ENCODE peak calls at places on chromosomes 13 and 19, in nine cellular contexts. Y, F, J, A, E, M, U, Q and S are unnamed samples.

GRCh38 chr13:107379398-107380155 is 811.6 kb upstream of the ARGLU1 start:
- DNase-seq in E (no peak), A (no peak), U (no peak), F (no peak), M (no peak), Q (no peak), Y (no peak), J (no peak), S (no peak)

GRCh38 chr19:12163841-12164240 is 945 bp downstream of the ZNF136 start:
- DNase-seq in A (no peak), J (peak), Q (no peak), Y (no peak), U (peak), M (no peak), F (peak), E (no peak), S (no peak)

GRCh38 chr13:87128006-87128405 is 543.2 kb upstream of the SLITRK5 start:
- DNase-seq in U (no peak), Q (no peak), M (no peak), F (peak), J (peak), A (no peak), E (no peak), Y (no peak), S (no peak)

GRCh38 chr13:31042084-31042483 is 109.6 kb downstream of the TEX26 start:
- DNase-seq in J (no peak), E (no peak), Q (no peak), U (no peak), Y (no peak), M (no peak), A (no peak), F (no peak), S (no peak)

GRCh38 chr19:39347332-39348227 is 5.4 kb downstream of the SAMD4B start:
- DNase-seq in M (no peak), E (no peak), Q (no peak), U (no peak), F (no peak), Y (no peak), J (no peak), A (no peak), S (no peak)

GRCh38 chr13:38086721-38087120 is 217.1 kb upstream of the TRPC4 start:
- DNase-seq in Y (no peak), F (no peak), M (no peak), U (no peak), E (peak), A (no peak), Q (no peak), J (no peak), S (no peak)

GRCh38 chr13:73520566-73521290 is 461.9 kb downstream of the KLF5 start:
- DNase-seq in E (no peak), Q (no peak), M (no peak), U (no peak), Y (no peak), F (no peak), A (no peak), J (no peak), S (no peak)

GRCh38 chr19:7697721-7698287 is 4.1 kb downstream of the FCER2 start:
- DNase-seq in F (no peak), Y (no peak), U (no peak), Q (no peak), E (no peak), J (no peak), M (no peak), A (no peak), S (no peak)

GRCh38 chr13:94550030-94550738 is 45.8 kb downstream of the TGDS start:
- DNase-seq in J (peak), Y (peak), Q (no peak), U (no peak), E (no peak), M (no peak), A (no peak), F (peak), S (no peak)

GRCh38 chr19:35013047-35013819 is 13.1 kb downstream of the GRAMD1A start:
- DNase-seq in J (peak), E (peak), Y (peak), Q (peak), A (no peak), U (peak), F (peak), M (peak), S (peak)

GRCh38 chr13:80235131-80235530 is 105.8 kb downstream of the SPRY2 start:
- DNase-seq in J (peak), F (no peak), M (no peak), Q (no peak), Y (no peak), A (no peak), U (peak), E (no peak), S (peak)

GRCh38 chr13:80214050-80214449 is 126.9 kb downstream of the SPRY2 start:
- DNase-seq in M (no peak), J (no peak), F (peak), E (no peak), Q (no peak), U (no peak), Y (no peak), A (no peak), S (no peak)

GRCh38 chr13:49996951-49997895 is at the start of gene TRIM13:
- DNase-seq in J (peak), Y (peak), U (peak), E (peak), M (peak), F (peak), A (peak), Q (peak), S (peak)

GRCh38 chr19:49746206-49746958 is 16.7 kb downstream of the TSKS start:
- DNase-seq in Q (peak), Y (peak), A (no peak), E (peak), M (peak), U (no peak), J (peak), F (peak), S (peak)

GRCh38 chr13:114134944-114135610 is 2.7 kb upstream of the RASA3 start:
- DNase-seq in J (no peak), U (no peak), Y (no peak), E (no peak), A (no peak), Q (peak), M (no peak), F (no peak), S (no peak)

GRCh38 chr13:110953416-110953815 is 38.5 kb upstream of the ANKRD10 start:
- DNase-seq in M (no peak), Y (no peak), A (no peak), J (no peak), F (no peak), U (no peak), Q (no peak), E (no peak), S (no peak)

GRCh38 chr19:39475748-39476147 is 4.9 kb upstream of the TIMM50 start:
- DNase-seq in A (no peak), E (no peak), Y (no peak), M (peak), F (no peak), Q (peak), J (no peak), U (no peak), S (no peak)

GRCh38 chr13:44601596-44601995 is 25.5 kb upstream of the TSC22D1 start:
- DNase-seq in U (no peak), F (no peak), M (no peak), Y (no peak), E (no peak), A (no peak), J (no peak), Q (no peak), S (no peak)

GRCh38 chr13:33186851-33187250 is 98.7 kb downstream of the STARD13 start:
- DNase-seq in M (no peak), Q (no peak), E (no peak), Y (no peak), U (no peak), J (peak), F (no peak), A (no peak), S (peak)

GRCh38 chr13:114032121-114032799 is 58.4 kb upstream of the C13orf46 start:
- DNase-seq in F (peak), M (no peak), Y (no peak), E (no peak), U (no peak), A (no peak), J (peak), Q (no peak), S (no peak)

GRCh38 chr13:110907951-110908898 is 6.6 kb downstream of the ANKRD10 start:
- DNase-seq in Y (peak), Q (no peak), A (no peak), M (no peak), E (no peak), F (peak), J (peak), U (peak), S (no peak)

GRCh38 chr13:68816715-68817114 is 1290.9 kb upstream of the ATXN8OS start:
- DNase-seq in E (no peak), F (no peak), J (no peak), M (no peak), U (no peak), Y (no peak), Q (no peak), A (no peak), S (no peak)

GRCh38 chr13:39321578-39321977 is 281.4 kb downstream of the LHFPL6 start:
- DNase-seq in F (peak), A (no peak), U (no peak), E (no peak), M (no peak), Y (no peak), Q (peak), J (peak), S (no peak)

GRCh38 chr19:18975864-18976263 is 34.8 kb upstream of the HOMER3 start:
- DNase-seq in M (no peak), F (no peak), E (no peak), J (no peak), A (no peak), Q (no peak), U (no peak), Y (no peak), S (no peak)

GRCh38 chr13:49926019-49926418 is 10.1 kb downstream of the SPRYD7 start:
- DNase-seq in Y (no peak), U (no peak), E (no peak), Q (no peak), J (no peak), M (no peak), F (no peak), A (no peak), S (no peak)

GRCh38 chr19:44755219-44755618 is 6.7 kb downstream of the BCL3 start:
- DNase-seq in A (no peak), E (no peak), Y (no peak), F (no peak), J (no peak), Q (no peak), U (no peak), M (no peak), S (no peak)

GRCh38 chr19:45638930-45639729 is at the start of gene EML2:
- DNase-seq in J (no peak), Y (peak), E (peak), M (peak), F (peak), U (peak), A (no peak), Q (peak), S (peak)

GRCh38 chr19:39112338-39112890 is 13.2 kb upstream of the PAK4 start:
- DNase-seq in J (no peak), M (no peak), U (no peak), E (no peak), F (no peak), Q (no peak), Y (no peak), A (no peak), S (no peak)

GRCh38 chr19:39192846-39193245 is 3.9 kb upstream of the NCCRP1 start:
- DNase-seq in F (no peak), U (no peak), Q (no peak), J (no peak), A (no peak), M (no peak), Y (no peak), E (no peak), S (no peak)

GRCh38 chr13:26628706-26629105 is 71.2 kb downstream of the WASF3 start:
- DNase-seq in M (no peak), F (peak), Y (no peak), A (no peak), E (no peak), U (peak), Q (no peak), J (peak), S (peak)

GRCh38 chr19:4641132-4641531 is 1.8 kb downstream of the TNFAIP8L1 start:
- DNase-seq in M (no peak), Y (no peak), F (no peak), U (peak), E (no peak), Q (no peak), J (no peak), A (no peak), S (no peak)

DNA sequence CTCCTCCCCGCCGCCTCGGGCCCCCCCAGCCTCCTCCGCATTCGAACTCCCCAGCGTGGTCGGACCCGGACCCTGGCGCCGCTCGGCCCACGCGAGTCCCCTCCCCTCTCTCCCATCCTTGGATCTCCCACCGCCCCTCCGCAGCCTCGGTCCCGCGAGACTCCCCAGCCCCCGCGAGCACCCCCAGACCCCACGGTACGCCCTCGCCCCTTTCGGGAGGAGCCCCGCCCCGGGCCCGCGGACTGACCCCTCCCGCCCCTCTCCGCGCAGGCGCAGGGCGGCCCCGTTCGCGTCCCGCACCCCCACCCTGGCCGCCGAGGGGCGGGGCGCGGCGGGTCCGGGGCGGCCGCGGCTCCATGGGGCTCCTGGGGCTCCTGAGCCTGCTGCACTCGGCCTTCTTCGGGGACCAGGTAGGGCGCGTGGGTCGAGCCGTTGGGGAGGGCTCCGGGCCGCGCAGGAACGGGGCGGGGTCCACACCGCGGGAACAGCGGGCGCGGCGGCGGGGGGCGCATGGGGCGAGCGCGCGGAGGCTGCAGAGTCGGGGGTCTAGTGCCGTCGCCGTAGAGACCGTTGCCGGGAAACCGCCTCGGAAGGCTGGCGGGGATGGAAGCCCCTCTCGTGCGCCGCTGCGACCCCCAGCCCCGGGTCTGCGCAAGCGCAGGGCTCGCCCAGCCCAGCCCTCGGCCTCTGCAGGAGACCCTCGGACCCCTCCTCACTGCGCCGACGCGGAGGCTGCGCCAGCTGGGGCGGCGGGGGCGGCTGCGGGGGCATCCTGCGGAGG is 3.8 kb upstream of the APC2 start:
- DNase-seq in U (peak), F (no peak), E (peak), J (no peak), M (no peak), Q (no peak), Y (no peak), A (no peak), S (no peak)
- H3K4me3 ChIP-seq in U (peak), F (peak), E (no peak), J (peak), M (peak), Q (peak), Y (peak), A (peak), S (no peak)

GRCh38 chr13:52670726-52671125 is 18.1 kb downstream of the SUGT1 start:
- DNase-seq in M (no peak), U (no peak), Y (no peak), Q (no peak), A (no peak), E (no peak), J (no peak), F (no peak), S (no peak)

GRCh38 chr13:52665325-52665724 is 12.7 kb downstream of the SUGT1 start:
- DNase-seq in E (no peak), Y (no peak), U (peak), A (no peak), J (peak), F (peak), Q (no peak), M (no peak), S (peak)

GRCh38 chr13:52664269-52664668 is 11.6 kb downstream of the SUGT1 start:
- DNase-seq in M (no peak), Q (no peak), E (no peak), Y (no peak), U (no peak), J (no peak), A (no peak), F (no peak), S (no peak)

DNA sequence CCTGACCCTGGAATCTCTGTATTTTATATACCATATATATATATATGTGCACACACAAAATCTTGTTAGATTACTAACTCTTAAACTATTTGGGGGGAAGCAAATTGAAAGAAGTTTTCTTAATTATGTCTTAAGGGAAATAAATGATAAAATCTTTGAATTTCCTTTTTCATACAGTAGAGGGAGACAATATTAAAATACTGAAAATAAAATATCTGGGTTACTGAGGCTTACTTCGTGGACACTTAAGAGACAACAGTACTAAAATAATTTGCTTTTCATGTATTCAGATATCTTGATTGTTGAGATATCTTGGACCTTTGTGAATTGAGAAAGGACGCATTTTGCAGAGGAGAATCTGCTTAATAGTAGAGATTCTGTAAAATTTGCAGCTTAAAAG is 17.0 kb downstream of the SUGT1 start:
- DNase-seq in A (no peak), M (no peak), F (no peak), U (no peak), Q (no peak), Y (no peak), J (no peak), E (no peak), S (no peak)
- TF ChIP-seq CTCF in A (no peak), M (no peak), F (no peak), U (peak), Q (no peak), Y (no peak), J (no peak), E (no peak), S (no peak)

DNA sequence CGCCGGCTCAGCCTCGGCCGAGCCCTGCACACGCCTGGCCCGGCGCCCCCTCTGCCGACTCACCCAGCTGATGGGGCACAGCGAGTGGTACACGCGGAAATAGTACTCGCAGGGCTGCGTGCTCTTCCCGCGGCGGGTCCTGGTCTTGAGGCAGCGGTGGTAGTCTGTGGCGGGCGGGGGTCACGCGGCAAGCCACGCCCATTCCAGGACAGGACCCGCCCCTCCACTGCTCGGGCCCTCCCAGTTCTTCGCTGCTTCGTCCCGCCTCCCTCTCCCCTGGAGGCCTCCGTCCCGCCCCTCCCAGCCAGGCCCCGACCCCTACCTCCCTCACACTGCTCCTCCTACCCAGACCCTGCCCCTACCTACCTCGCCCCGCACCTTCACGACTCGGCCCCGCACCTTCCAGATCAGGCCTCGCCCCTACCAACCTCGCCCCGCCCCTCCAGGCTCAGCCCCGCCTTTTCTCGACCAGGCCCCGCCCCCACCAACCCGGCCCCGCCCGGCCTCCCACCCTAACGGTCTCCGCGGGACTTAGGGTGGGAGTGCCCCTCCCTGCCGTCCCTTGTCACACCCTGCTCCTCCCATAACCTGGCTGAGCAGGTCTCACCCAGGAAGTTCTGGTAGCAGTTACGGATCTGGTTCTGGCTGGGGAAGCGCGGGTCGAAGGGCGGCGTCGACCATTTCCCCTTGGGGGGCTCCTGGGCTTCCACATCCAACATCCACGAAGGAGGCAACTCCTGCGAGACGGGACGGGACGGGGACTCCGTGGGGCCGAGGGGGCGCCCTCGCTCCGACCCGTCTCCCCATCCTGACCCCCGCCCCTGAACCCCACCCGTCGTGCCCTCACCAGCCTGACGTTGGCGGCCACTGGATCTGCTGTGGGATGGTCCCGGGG is 469 bp downstream of the COX6B2 start:
- DNase-seq in J (peak), Y (peak), A (no peak), Q (no peak), U (peak), M (peak), F (no peak), E (peak), S (peak)
- H3K4me3 ChIP-seq in J (peak), Y (peak), A (peak), Q (peak), U (peak), M (peak), F (peak), E (peak), S (peak)

GRCh38 chr19:41859618-41860418 is at the start of gene RPS19:
- DNase-seq in Y (peak), M (peak), U (peak), Q (peak), A (peak), F (peak), J (peak), E (peak), S (peak)
- TF ChIP-seq CTCF in Y (peak), M (peak), U (peak), Q (peak), A (peak), F (peak), J (peak), E (peak), S (peak)

GRCh38 chr13:51815848-51816247 is 11.9 kb upstream of the DHRS12 start:
- DNase-seq in M (no peak), E (no peak), F (no peak), Y (no peak), U (no peak), A (no peak), Q (no peak), J (no peak), S (no peak)

GRCh38 chr13:51814071-51814470 is 10.1 kb upstream of the DHRS12 start:
- DNase-seq in F (no peak), Y (no peak), U (no peak), Q (no peak), J (no peak), A (no peak), E (no peak), M (no peak), S (no peak)

GRCh38 chr13:51817717-51818116 is 13.8 kb upstream of the DHRS12 start:
- DNase-seq in J (no peak), A (no peak), Y (no peak), U (no peak), F (no peak), Q (no peak), M (no peak), E (no peak), S (no peak)

GRCh38 chr13:51816604-51817254 is 12.8 kb upstream of the DHRS12 start:
- DNase-seq in A (no peak), Q (no peak), M (no peak), J (no peak), F (no peak), U (no peak), E (no peak), Y (no peak), S (no peak)

GRCh38 chr13:51814825-51815650 is 11.1 kb upstream of the DHRS12 start:
- DNase-seq in U (peak), M (peak), Y (peak), A (no peak), F (peak), Q (peak), J (peak), E (no peak), S (peak)
- H3K4me3 ChIP-seq in U (no peak), M (peak), Y (peak), A (peak), F (peak), Q (peak), J (peak), E (no peak), S (peak)

GRCh38 chr19:41588497-41589209 is 12.7 kb downstream of the CEACAM21 start:
- DNase-seq in U (peak), F (peak), E (no peak), A (no peak), J (peak), M (no peak), Y (no peak), Q (no peak), S (peak)
- TF ChIP-seq CTCF in U (no peak), F (no peak), E (no peak), A (no peak), J (no peak), M (no peak), Y (no peak), Q (no peak), S (no peak)